ENCODE peak calls at places on chromosomes 3 and 15, in nine cellular contexts. B is esophagus muscularis mucosa, R is A549, A is suprapubic skin, N is stomach, K is sigmoid colon, D is ovary, P is upper lobe of left lung, Z is transverse colon. G is an unnamed sample.

GRCh38 chr15:92806763-92807162 is 93.4 kb upstream of the CHD2 start:
- DNase-seq in P (peak; percentile 28), Z (no peak), N (no peak), D (peak; percentile 56), R (no peak), A (no peak), K (no peak), B (no peak), G (no peak)

GRCh38 chr15:41821831-41822230 is 6.1 kb upstream of the JMJD7 start:
- DNase-seq in R (no peak), Z (no peak), B (no peak), K (no peak), N (no peak), A (no peak), D (no peak), P (no peak), G (no peak)

GRCh38 chr15:58505581-58505980 is 73.8 kb downstream of the LIPC start:
- DNase-seq in R (no peak), P (no peak), Z (no peak), K (no peak), D (no peak), N (no peak), B (no peak), A (no peak), G (no peak)

GRCh38 chr3:108662141-108662738 is 72.7 kb downstream of the DZIP3 start:
- DNase-seq in D (peak; percentile 15), Z (no peak), R (peak; percentile 69), N (no peak), B (no peak), A (no peak), P (no peak), K (no peak), G (peak; percentile 33)

GRCh38 chr3:49397470-49397869 is 14.3 kb downstream of the RHOA start:
- DNase-seq in P (no peak), D (no peak), N (no peak), Z (no peak), A (no peak), B (no peak), R (peak; percentile 30), K (no peak), G (peak; percentile 45)

GRCh38 chr15:31465083-31465955 is 138.7 kb downstream of the KLF13 start:
- DNase-seq in Z (peak; percentile 89), R (no peak), B (no peak), K (no peak), A (peak; percentile 68), N (peak; percentile 45), D (no peak), P (no peak), G (no peak)

GRCh38 chr3:8488877-8489865 is 12.5 kb upstream of the LMCD1 start:
- DNase-seq in A (no peak), D (no peak), K (no peak), B (no peak), N (no peak), Z (no peak), R (no peak), P (no peak), G (no peak)

GRCh38 chr15:98946301-98947255 is 61.0 kb downstream of the PGPEP1L start:
- DNase-seq in B (no peak), A (no peak), Z (no peak), K (peak; percentile 77), N (no peak), D (no peak), R (no peak), P (peak; percentile 53), G (no peak)

GRCh38 chr15:68821190-68821897 is 649 bp upstream of the ANP32A start:
- DNase-seq in N (no peak), D (no peak), P (peak; percentile 35), A (no peak), Z (no peak), K (peak; percentile 61), R (peak; percentile 18), B (no peak), G (no peak)

GRCh38 chr15:68822818-68823217 is 2.1 kb upstream of the ANP32A start:
- DNase-seq in N (no peak), P (no peak), A (no peak), K (no peak), Z (no peak), B (no peak), R (no peak), D (no peak), G (no peak)

GRCh38 chr15:68820589-68821189 is at the start of gene ANP32A:
- DNase-seq in A (peak; percentile 97), B (peak; percentile 99), D (peak; percentile 97), R (peak; percentile 97), K (peak; percentile 98), N (peak; percentile 96), Z (peak; percentile 98), P (peak; percentile 93), G (peak; percentile 97)

GRCh38 chr15:68823561-68823960 is 2.9 kb upstream of the ANP32A start:
- DNase-seq in N (no peak), K (no peak), B (no peak), Z (no peak), R (no peak), D (no peak), A (no peak), P (no peak), G (no peak)

DNA sequence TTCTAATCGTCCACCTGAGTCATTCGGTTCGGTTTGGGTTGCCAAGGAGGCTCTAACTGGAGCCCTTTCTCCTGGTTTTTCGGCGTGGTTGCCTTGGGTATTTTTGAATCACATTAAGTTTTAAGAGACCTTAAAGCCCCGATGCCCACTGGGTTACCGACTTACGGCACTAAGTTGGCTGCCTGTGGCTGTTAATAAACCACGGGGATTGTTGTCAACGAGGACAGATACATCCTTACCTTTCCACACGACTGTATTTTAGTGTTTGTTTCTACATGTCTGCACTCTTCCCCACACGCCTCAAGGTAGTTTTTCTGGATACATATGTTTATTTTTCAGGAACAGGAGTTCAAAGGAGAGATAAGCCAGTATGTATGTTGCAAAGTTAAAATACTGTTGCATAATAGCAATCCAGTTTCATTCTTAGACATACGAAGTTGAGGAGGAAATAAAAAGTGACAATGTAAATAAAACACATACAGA is 1.2 kb upstream of the ANP32A start:
- DNase-seq in D (no peak), Z (no peak), N (no peak), B (no peak), P (peak; percentile 29), R (peak; percentile 31), K (no peak), A (no peak), G (no peak)
- TF ChIP-seq EP300 in D (no peak), Z (no peak), N (no peak), B (no peak), P (no peak), R (no peak), K (no peak), A (no peak), G (no peak)

GRCh38 chr15:57384816-57385215 is 8.5 kb downstream of the CGNL1 start:
- DNase-seq in A (no peak), R (peak; percentile 53), Z (no peak), P (no peak), B (no peak), K (no peak), N (no peak), D (no peak), G (no peak)

GRCh38 chr15:57388199-57388863 is 12.0 kb downstream of the CGNL1 start:
- DNase-seq in B (no peak), Z (no peak), D (peak; percentile 24), K (no peak), N (no peak), A (no peak), P (no peak), R (no peak), G (peak; percentile 56)

GRCh38 chr15:57387644-57388076 is 11.4 kb downstream of the CGNL1 start:
- DNase-seq in A (no peak), P (peak; percentile 46), R (no peak), D (no peak), B (no peak), Z (no peak), N (no peak), K (no peak), G (no peak)

GRCh38 chr15:57385923-57386390 is 9.7 kb downstream of the CGNL1 start:
- DNase-seq in B (no peak), A (no peak), Z (no peak), K (no peak), N (no peak), D (no peak), R (no peak), P (no peak), G (no peak)

DNA sequence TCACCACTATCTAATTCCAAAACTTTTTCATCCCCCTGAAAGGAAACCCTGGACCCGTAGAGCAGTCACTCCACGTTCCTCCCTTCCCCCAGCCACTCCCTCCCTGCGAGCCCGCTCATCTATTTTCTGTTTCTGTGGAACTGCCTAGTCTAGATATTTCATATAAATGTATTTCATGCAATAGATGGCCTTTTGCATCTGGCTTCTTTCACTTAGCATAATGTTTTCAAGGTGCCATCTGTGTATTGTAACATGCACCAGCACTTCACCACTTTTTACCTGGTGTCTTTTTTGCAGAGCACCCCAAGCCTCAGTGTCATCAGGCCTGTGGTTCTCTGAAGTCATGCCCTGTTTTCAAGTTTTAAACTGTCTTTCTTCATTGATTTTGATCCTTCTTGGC is 10.7 kb downstream of the CGNL1 start:
- DNase-seq in N (no peak), P (no peak), R (no peak), B (no peak), K (no peak), D (peak; percentile 22), Z (no peak), A (no peak), G (no peak)
- H3K4me1 ChIP-seq in N (peaks cover 70% of the 10 kb centered on the region), P (peaks cover 49% of the 10 kb centered on the region), R (peaks cover 16% of the 10 kb centered on the region), B (peaks cover 32% of the 10 kb centered on the region), K (peaks cover 47% of the 10 kb centered on the region), D (peaks cover 20% of the 10 kb centered on the region), Z (peaks cover 8% of the 10 kb centered on the region), A (peaks cover 25% of the 10 kb centered on the region), G (no peaks in the 10 kb centered on the region)

GRCh38 chr3:119352235-119352634 is 58.1 kb downstream of the ARHGAP31 start:
- DNase-seq in B (no peak), P (no peak), R (no peak), D (no peak), N (no peak), A (no peak), Z (no peak), K (no peak), G (no peak)

GRCh38 chr3:119349353-119349752 is 55.2 kb downstream of the ARHGAP31 start:
- DNase-seq in D (no peak), N (no peak), A (no peak), R (no peak), Z (no peak), P (no peak), K (no peak), B (no peak), G (no peak)

GRCh38 chr3:119350114-119350513 is 55.9 kb downstream of the ARHGAP31 start:
- DNase-seq in B (no peak), K (no peak), N (no peak), R (no peak), Z (no peak), P (no peak), D (peak; percentile 31), A (no peak), G (no peak)

GRCh38 chr3:119356646-119357045 is 62.5 kb downstream of the ARHGAP31 start:
- DNase-seq in P (no peak), D (no peak), Z (no peak), A (no peak), N (no peak), B (no peak), R (no peak), K (no peak), G (no peak)

GRCh38 chr3:119352863-119353527 is 58.8 kb downstream of the ARHGAP31 start:
- DNase-seq in D (no peak), P (no peak), A (no peak), K (no peak), R (peak; percentile 50), N (no peak), B (no peak), Z (no peak), G (peak; percentile 37)
- TF ChIP-seq CTCF in D (no peak), P (no peak), A (no peak), K (peak; percentile 21), R (no peak), N (no peak), B (peak; percentile 38), Z (peak; percentile 26), G (peak; percentile 62)

GRCh38 chr3:61841111-61841845 is 279.9 kb downstream of the PTPRG start:
- DNase-seq in P (no peak), K (no peak), D (peak; percentile 28), Z (no peak), N (no peak), A (no peak), R (no peak), B (no peak), G (no peak)
- TF ChIP-seq EP300 in P (no peak), K (no peak), D (no peak), Z (no peak), N (no peak), A (no peak), R (no peak), B (no peak), G (no peak)